ENCODE peak calls at places on chromosomes 2 and 18, in four cellular contexts. One of them, this sample, is unnamed.

GRCh38 chr18:57915848-57916596 is 112.9 kb upstream of the ATP8B1 start:
- DNase-seq in HepG2: peak
- DNase-seq in GM12878: no peak
- DNase-seq in K562: no peak
- DNase-seq in this sample: no peak

GRCh38 chr2:71277536-71278103 is 50.7 kb upstream of the PAIP2B start:
- DNase-seq in HepG2: peak
- DNase-seq in GM12878: no peak
- DNase-seq in K562: no peak
- DNase-seq in this sample: peak

GRCh38 chr2:150485871-150486538 is 1.5 kb downstream of the RND3 start:
- DNase-seq in K562: no peak
- DNase-seq in GM12878: no peak
- DNase-seq in HepG2: no peak
- DNase-seq in this sample: peak

GRCh38 chr2:215790548-215791421 is 222.6 kb downstream of the MREG start:
- DNase-seq in HepG2: no peak
- DNase-seq in GM12878: no peak
- DNase-seq in K562: no peak
- DNase-seq in this sample: no peak

GRCh38 chr2:230706053-230706498 is 6.6 kb upstream of the CAB39 start:
- DNase-seq in GM12878: no peak
- DNase-seq in HepG2: peak
- DNase-seq in K562: no peak
- DNase-seq in this sample: no peak

GRCh38 chr2:30265441-30266015 is 34.2 kb downstream of the LBH start:
- DNase-seq in GM12878: no peak
- DNase-seq in HepG2: no peak
- DNase-seq in K562: no peak
- DNase-seq in this sample: no peak

GRCh38 chr18:25352629-25353005 is 651 bp upstream of the ZNF521 start:
- DNase-seq in K562: no peak
- DNase-seq in HepG2: no peak
- DNase-seq in GM12878: no peak
- DNase-seq in this sample: no peak

GRCh38 chr2:164565345-164565744 is 55.9 kb downstream of the GRB14 start:
- DNase-seq in GM12878: no peak
- DNase-seq in K562: no peak
- DNase-seq in HepG2: no peak
- DNase-seq in this sample: no peak

GRCh38 chr2:52976132-52976949 is 791.3 kb upstream of the CHAC2 start:
- DNase-seq in GM12878: no peak
- DNase-seq in HepG2: no peak
- DNase-seq in K562: no peak
- DNase-seq in this sample: peak

GRCh38 chr18:28875059-28875458 is 698.1 kb upstream of the CDH2 start:
- DNase-seq in K562: no peak
- DNase-seq in HepG2: no peak
- DNase-seq in GM12878: no peak
- DNase-seq in this sample: no peak

GRCh38 chr18:69898241-69898861 is 49.3 kb downstream of the CD226 start:
- DNase-seq in K562: no peak
- DNase-seq in HepG2: peak
- DNase-seq in GM12878: no peak
- DNase-seq in this sample: no peak

GRCh38 chr18:79600596-79600995 is 79.0 kb upstream of the CTDP1 start:
- DNase-seq in K562: no peak
- DNase-seq in GM12878: no peak
- DNase-seq in HepG2: no peak
- DNase-seq in this sample: no peak

GRCh38 chr2:119422521-119422920 is 9.1 kb upstream of the TMEM37 start:
- DNase-seq in HepG2: no peak
- DNase-seq in K562: no peak
- DNase-seq in GM12878: no peak
- DNase-seq in this sample: no peak

DNA sequence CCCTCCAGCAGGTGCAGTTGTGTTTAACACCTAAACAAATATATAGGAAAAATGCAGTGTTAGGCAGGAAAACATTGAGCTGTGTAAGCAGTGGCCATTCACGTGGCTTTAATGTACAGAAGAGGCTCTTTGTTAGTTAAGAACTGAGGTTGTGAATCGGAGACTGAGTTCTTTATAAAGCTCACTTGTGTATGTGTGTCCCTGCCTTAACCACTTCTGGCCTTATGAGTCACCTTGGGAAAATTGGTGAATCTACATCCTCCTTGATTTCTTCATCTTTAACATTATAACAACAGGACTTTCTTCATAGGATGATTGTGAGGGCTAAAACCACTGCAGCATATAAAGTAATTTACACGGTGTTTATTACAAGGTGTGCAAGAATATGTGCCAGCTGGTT is 188.4 kb upstream of the TPO start:
- DNase-seq in HepG2: no peak
- DNase-seq in K562: no peak
- DNase-seq in GM12878: no peak
- DNase-seq in this sample: no peak
- TF ChIP-seq FOXM1 in HepG2: no peak
- TF ChIP-seq FOXM1 in K562: no peak
- TF ChIP-seq FOXM1 in GM12878: no peak
- TF ChIP-seq FOXM1 in this sample: no peak

DNA sequence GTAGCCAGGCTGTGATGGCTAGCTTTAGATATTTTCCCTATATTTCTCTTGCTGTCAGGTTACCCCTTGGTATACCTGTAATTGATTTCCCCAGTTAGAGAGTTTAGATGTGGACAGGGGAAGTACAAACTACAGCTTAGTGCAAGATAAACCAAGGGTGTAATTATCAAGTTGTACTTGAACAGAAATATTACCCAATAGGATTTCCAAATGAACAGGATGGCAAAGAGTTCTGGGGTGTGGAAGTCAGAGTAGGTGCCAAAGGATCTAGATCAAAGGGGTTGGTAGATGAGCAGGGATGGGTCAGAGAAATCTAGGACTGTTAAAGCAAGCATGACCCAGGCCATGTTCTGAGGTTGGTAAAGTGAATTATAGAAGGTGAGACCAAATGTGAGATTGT is 585.2 kb downstream of the CCDC85A start:
- DNase-seq in HepG2: no peak
- DNase-seq in GM12878: no peak
- DNase-seq in K562: no peak
- DNase-seq in this sample: no peak
- TF ChIP-seq BHLHE40 in HepG2: no peak
- TF ChIP-seq BHLHE40 in GM12878: no peak
- TF ChIP-seq BHLHE40 in K562: no peak
- TF ChIP-seq BHLHE40 in this sample: no peak

GRCh38 chr2:179338681-179339080 is 74.0 kb upstream of the SESTD1 start:
- DNase-seq in K562: no peak
- DNase-seq in GM12878: no peak
- DNase-seq in HepG2: no peak
- DNase-seq in this sample: no peak

GRCh38 chr2:179336782-179337534 is 72.3 kb upstream of the SESTD1 start:
- DNase-seq in GM12878: no peak
- DNase-seq in HepG2: no peak
- DNase-seq in K562: no peak
- DNase-seq in this sample: no peak

GRCh38 chr2:179331066-179331465 is 66.4 kb upstream of the SESTD1 start:
- DNase-seq in GM12878: no peak
- DNase-seq in K562: no peak
- DNase-seq in HepG2: no peak
- DNase-seq in this sample: no peak

GRCh38 chr2:179332903-179333302 is 68.3 kb upstream of the SESTD1 start:
- DNase-seq in HepG2: peak
- DNase-seq in GM12878: no peak
- DNase-seq in K562: no peak
- DNase-seq in this sample: no peak

GRCh38 chr2:179335732-179336131 is 71.1 kb upstream of the SESTD1 start:
- DNase-seq in K562: no peak
- DNase-seq in GM12878: no peak
- DNase-seq in HepG2: no peak
- DNase-seq in this sample: no peak
- TF ChIP-seq FOXM1 in K562: no peak
- TF ChIP-seq FOXM1 in GM12878: no peak
- TF ChIP-seq FOXM1 in HepG2: no peak
- TF ChIP-seq FOXM1 in this sample: no peak

GRCh38 chr2:135948141-135948540 is 37.3 kb downstream of the DARS1 start:
- DNase-seq in HepG2: no peak
- DNase-seq in K562: no peak
- DNase-seq in GM12878: no peak
- DNase-seq in this sample: no peak

GRCh38 chr2:135954020-135954628 is 31.3 kb downstream of the DARS1 start:
- DNase-seq in K562: no peak
- DNase-seq in GM12878: no peak
- DNase-seq in HepG2: no peak
- DNase-seq in this sample: no peak

GRCh38 chr2:135951071-135951583 is 34.3 kb downstream of the DARS1 start:
- DNase-seq in GM12878: no peak
- DNase-seq in K562: no peak
- DNase-seq in HepG2: no peak
- DNase-seq in this sample: no peak

GRCh38 chr2:135948642-135949355 is 36.6 kb downstream of the DARS1 start:
- DNase-seq in HepG2: no peak
- DNase-seq in GM12878: no peak
- DNase-seq in K562: peak
- DNase-seq in this sample: no peak

GRCh38 chr2:135952891-135953290 is 32.5 kb downstream of the DARS1 start:
- DNase-seq in K562: no peak
- DNase-seq in HepG2: no peak
- DNase-seq in GM12878: no peak
- DNase-seq in this sample: no peak
- TF ChIP-seq BHLHE40 in K562: no peak
- TF ChIP-seq BHLHE40 in HepG2: no peak
- TF ChIP-seq BHLHE40 in GM12878: no peak
- TF ChIP-seq BHLHE40 in this sample: no peak

GRCh38 chr2:25895046-25895445 is 16.8 kb upstream of the ASXL2 start:
- DNase-seq in GM12878: no peak
- DNase-seq in HepG2: no peak
- DNase-seq in K562: no peak
- DNase-seq in this sample: no peak

GRCh38 chr2:25895620-25896019 is 17.3 kb upstream of the ASXL2 start:
- DNase-seq in HepG2: no peak
- DNase-seq in GM12878: no peak
- DNase-seq in K562: no peak
- DNase-seq in this sample: no peak

GRCh38 chr2:25899404-25899925 is 21.2 kb upstream of the ASXL2 start:
- DNase-seq in K562: no peak
- DNase-seq in GM12878: no peak
- DNase-seq in HepG2: no peak
- DNase-seq in this sample: no peak

GRCh38 chr2:25894135-25894830 is 16.0 kb upstream of the ASXL2 start:
- DNase-seq in GM12878: no peak
- DNase-seq in K562: no peak
- DNase-seq in HepG2: peak
- DNase-seq in this sample: no peak

DNA sequence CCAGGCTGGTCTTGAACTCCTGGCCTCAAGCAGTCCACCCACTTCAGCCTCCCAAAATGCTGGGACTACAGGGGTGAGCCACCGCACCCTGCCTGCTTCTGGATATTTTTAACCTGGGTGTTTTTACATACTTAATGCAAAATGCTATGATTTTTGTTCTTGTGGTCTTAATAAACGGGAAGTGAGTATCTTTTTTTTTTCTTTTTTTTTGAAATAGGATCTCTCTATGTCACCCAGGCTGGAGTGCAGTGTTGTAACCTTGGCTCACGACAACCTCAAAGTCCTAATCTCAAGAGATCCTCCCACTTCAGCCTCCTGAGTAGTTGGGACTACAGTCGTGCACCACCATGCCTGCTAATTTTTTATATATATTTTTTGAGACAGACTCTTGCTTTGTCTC is 19.2 kb upstream of the ASXL2 start:
- DNase-seq in K562: no peak
- DNase-seq in HepG2: no peak
- DNase-seq in GM12878: no peak
- DNase-seq in this sample: no peak
- TF ChIP-seq FOXM1 in K562: no peak
- TF ChIP-seq FOXM1 in HepG2: no peak
- TF ChIP-seq FOXM1 in GM12878: no peak
- TF ChIP-seq FOXM1 in this sample: no peak